ENCODE peak calls at places on chromosomes 4 and X, in nine cellular contexts. Q is stomach, L is HepG2, N is endothelial cell of umbilical vein, E is sigmoid colon, Y is K562, C is GM12878, F is breast epithelium, R is vagina. P is an unnamed sample.

GRCh38 chrX:111869639-111870034 is 6.3 kb upstream of the TRPC5OS start:
- DNase-seq in Q (peak; percentile 28), L (no peak), N (peak; percentile 11), E (no peak), Y (peak; percentile 15), C (peak; percentile 19), F (peak; percentile 17), R (no peak), P (peak; percentile 18)

GRCh38 chr4:184248216-184248615 is 30.5 kb upstream of the ENPP6 start:
- DNase-seq in Q (no peak), L (no peak), N (no peak), E (no peak), Y (no peak), C (no peak), F (no peak), R (no peak), P (no peak)

GRCh38 chr4:26936284-26937065 is 75.8 kb downstream of the STIM2 start:
- DNase-seq in Q (no peak), L (peak; percentile 75), N (no peak), E (no peak), Y (peak; percentile 25), C (no peak), F (no peak), R (no peak), P (no peak)

GRCh38 chr4:179399054-179399782 is 1957.0 kb upstream of the AGA start:
- DNase-seq in Q (no peak), L (no peak), N (no peak), E (no peak), Y (no peak), C (no peak), F (no peak), R (no peak), P (no peak)

GRCh38 chr4:21415728-21416127 is 532.8 kb downstream of the KCNIP4 start:
- DNase-seq in Q (no peak), L (no peak), N (no peak), E (no peak), Y (no peak), C (no peak), F (no peak), R (no peak), P (no peak)

GRCh38 chr4:149980125-149980682 is 98.0 kb upstream of the DCLK2 start:
- DNase-seq in Q (no peak), L (no peak), N (no peak), E (no peak), Y (no peak), C (no peak), F (no peak), R (no peak), P (no peak)

GRCh38 chr4:2574863-2575262 is 38.4 kb downstream of the FAM193A start:
- DNase-seq in Q (no peak), L (no peak), N (no peak), E (no peak), Y (no peak), C (no peak), F (no peak), R (no peak), P (no peak)

GRCh38 chrX:86171366-86171765 is 23.1 kb downstream of the DACH2 start:
- DNase-seq in Q (no peak), L (peak; percentile 35), N (peak; percentile 3), E (no peak), Y (no peak), C (no peak), F (no peak), R (no peak), P (no peak)

GRCh38 chr4:186404562-186405134 is 138.7 kb downstream of the F11 start:
- DNase-seq in Q (no peak), L (no peak), N (no peak), E (no peak), Y (no peak), C (no peak), F (no peak), R (no peak), P (no peak)

GRCh38 chrX:139820358-139820984 is 112.4 kb downstream of the ATP11C start:
- DNase-seq in Q (no peak), L (no peak), N (no peak), E (no peak), Y (no peak), C (no peak), F (no peak), R (no peak), P (no peak)

GRCh38 chrX:8647176-8647575 is 84.8 kb downstream of the ANOS1 start:
- DNase-seq in Q (no peak), L (no peak), N (no peak), E (no peak), Y (no peak), C (no peak), F (no peak), R (no peak), P (no peak)

GRCh38 chr4:184593461-184593860 is 55.8 kb downstream of the CASP3 start:
- DNase-seq in Q (no peak), L (no peak), N (no peak), E (no peak), Y (no peak), C (no peak), F (no peak), R (no peak), P (no peak)

GRCh38 chr4:134470544-134470943 is 269.0 kb upstream of the PABPC4L start:
- DNase-seq in Q (peak; percentile 28), L (peak; percentile 16), N (peak; percentile 63), E (no peak), Y (no peak), C (no peak), F (no peak), R (no peak), P (no peak)

GRCh38 chrX:110418220-110418856 is 59.7 kb downstream of the RTL9 start:
- DNase-seq in Q (peak; percentile 32), L (no peak), N (peak; percentile 30), E (no peak), Y (peak; percentile 40), C (no peak), F (no peak), R (no peak), P (no peak)

GRCh38 chrX:38236901-38237615 is 16.4 kb upstream of the SRPX start:
- DNase-seq in Q (no peak), L (no peak), N (no peak), E (no peak), Y (no peak), C (no peak), F (no peak), R (no peak), P (no peak)

GRCh38 chrX:25010784-25011588 is 4.8 kb downstream of the ARX start:
- DNase-seq in Q (no peak), L (no peak), N (no peak), E (no peak), Y (no peak), C (no peak), F (no peak), R (no peak), P (no peak)

DNA sequence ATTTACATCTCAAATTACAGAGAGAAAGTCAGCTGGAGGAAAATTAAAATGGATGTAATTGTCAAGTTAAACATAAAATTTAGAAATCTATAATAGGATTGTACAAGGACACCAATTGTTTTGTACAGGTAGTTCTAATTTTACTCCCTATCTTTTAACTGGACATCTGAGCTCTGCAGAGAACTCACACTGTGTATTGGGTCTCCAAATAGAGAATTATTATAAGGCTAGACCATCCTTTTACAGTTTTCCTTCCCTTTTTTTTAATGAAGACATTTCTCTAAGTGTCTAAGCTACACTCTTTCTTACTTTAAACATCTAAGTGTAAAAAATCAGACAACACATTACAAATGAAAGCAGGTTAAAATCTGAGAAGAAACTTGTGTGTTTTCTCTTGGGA is 78.4 kb upstream of the GC start:
- DNase-seq in Q (no peak), L (no peak), N (no peak), E (no peak), Y (no peak), C (no peak), F (no peak), R (no peak), P (no peak)
- H3K9me3 ChIP-seq in Q (no peaks in the 10 kb centered on the region), L (peaks cover 87% of the 10 kb centered on the region), N (no peaks in the 10 kb centered on the region), E (peaks cover 12% of the 10 kb centered on the region), Y (peaks cover 21% of the 10 kb centered on the region), C (no peaks in the 10 kb centered on the region), F (no peaks in the 10 kb centered on the region), R (no peaks in the 10 kb centered on the region), P (peaks cover 8% of the 10 kb centered on the region)

GRCh38 chr4:1239141-1239948 is 9.6 kb downstream of the CTBP1 start:
- DNase-seq in Q (no peak), L (no peak), N (no peak), E (peak; percentile 54), Y (no peak), C (no peak), F (no peak), R (no peak), P (no peak)
- TF ChIP-seq POLR2AphosphoS5 in Q (no peak), L (no peak), N (no peak), E (no peak), Y (no peak), C (no peak), F (no peak), R (no peak), P (no peak)

GRCh38 chr4:6894086-6894478 is 15.5 kb upstream of the TBC1D14 start:
- DNase-seq in Q (no peak), L (no peak), N (no peak), E (peak; percentile 17), Y (no peak), C (no peak), F (no peak), R (no peak), P (no peak)

GRCh38 chr4:6894528-6895498 is 14.8 kb upstream of the TBC1D14 start:
- DNase-seq in Q (peak; percentile 15), L (no peak), N (no peak), E (peak; percentile 46), Y (no peak), C (no peak), F (no peak), R (no peak), P (no peak)

GRCh38 chr4:6898763-6899162 is 10.9 kb upstream of the TBC1D14 start:
- DNase-seq in Q (peak; percentile 5), L (no peak), N (no peak), E (peak; percentile 4), Y (no peak), C (no peak), F (no peak), R (no peak), P (no peak)

GRCh38 chr4:6893449-6894085 is 16.1 kb upstream of the TBC1D14 start:
- DNase-seq in Q (peak; percentile 29), L (peak; percentile 99), N (no peak), E (peak; percentile 33), Y (no peak), C (no peak), F (no peak), R (no peak), P (no peak)

GRCh38 chr4:6896035-6896434 is 13.6 kb upstream of the TBC1D14 start:
- DNase-seq in Q (no peak), L (no peak), N (no peak), E (no peak), Y (peak; percentile 42), C (no peak), F (no peak), R (no peak), P (no peak)
- H3K9me3 ChIP-seq in Q (no peaks in the 10 kb centered on the region), L (no peaks in the 10 kb centered on the region), N (no peaks in the 10 kb centered on the region), E (no peaks in the 10 kb centered on the region), Y (no peaks in the 10 kb centered on the region), C (no peaks in the 10 kb centered on the region), F (no peaks in the 10 kb centered on the region), R (no peaks in the 10 kb centered on the region), P (no peaks in the 10 kb centered on the region)

DNA sequence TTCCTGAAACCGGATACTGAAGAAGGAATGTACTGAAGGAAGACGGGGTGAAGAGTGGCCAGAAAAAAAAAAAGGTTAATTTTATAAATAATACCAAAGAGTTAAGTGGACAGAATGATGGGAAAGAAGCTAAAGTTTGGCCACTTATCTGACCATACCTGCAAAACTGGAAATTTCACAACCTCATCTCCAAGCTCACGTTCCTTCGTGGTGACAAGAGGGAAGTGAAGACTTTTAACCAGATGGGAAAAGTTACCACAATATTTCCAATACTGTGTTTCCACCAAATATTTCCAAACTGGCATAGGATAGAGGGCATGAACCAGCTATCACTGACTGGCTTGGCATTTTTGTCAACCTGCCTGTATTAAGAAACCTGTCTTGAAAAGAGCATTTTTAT is 56.4 kb downstream of the MAML3 start:
- DNase-seq in Q (no peak), L (no peak), N (no peak), E (no peak), Y (no peak), C (no peak), F (no peak), R (no peak), P (no peak)
- TF ChIP-seq POLR2AphosphoS5 in Q (no peak), L (no peak), N (no peak), E (no peak), Y (no peak), C (no peak), F (no peak), R (no peak), P (no peak)

P was measured in SK-N-MC.